ENCODE peak calls at places on chromosomes 12 and 14, in eight cellular contexts. P is GM12891, E is anterior cingulate cortex, H is brain microvascular endothelial cell, V is NCI-H748 treated with DMSO at 0.1 percent for 48 hours, O is T-helper 2 cell, C is prostate gland, M is adrenal gland. L is an unnamed sample.

GRCh38 chr12:112486361-112486760 is 67.6 kb downstream of the PTPN11 start:
- DNase-seq in P (no peak), E (no peak), H (no peak), V (no peak), O (no peak), C (no peak), M (no peak), L (no peak)

GRCh38 chr14:74583689-74584434 is 28.2 kb downstream of the LTBP2 start:
- DNase-seq in P (no peak), E (no peak), H (peak; percentile 70), V (no peak), O (no peak), C (no peak), M (no peak), L (no peak)

GRCh38 chr12:64679487-64679983 is 69.2 kb downstream of the RASSF3 start:
- DNase-seq in P (no peak), E (peak; percentile 39), H (peak; percentile 73), V (peak; percentile 89), O (peak; percentile 73), C (peak; percentile 74), M (peak; percentile 82), L (no peak)

GRCh38 chr12:106094304-106094703 is 44.5 kb downstream of the NUAK1 start:
- DNase-seq in P (no peak), E (peak; percentile 43), H (no peak), V (no peak), O (no peak), C (no peak), M (no peak), L (no peak)

GRCh38 chr12:93502802-93503623 is 35.7 kb downstream of the MRPL42 start:
- DNase-seq in P (no peak), E (no peak), H (peak; percentile 29), V (peak; percentile 8), O (peak; percentile 34), C (peak; percentile 36), M (peak; percentile 62), L (peak; percentile 9)

GRCh38 chr14:67762051-67762450 is 54.3 kb downstream of the ZFYVE26 start:
- DNase-seq in P (no peak), E (no peak), H (no peak), V (no peak), O (no peak), C (no peak), M (no peak), L (peak; percentile 26)

GRCh38 chr12:6735448-6736191 is 11.8 kb downstream of the COPS7A start:
- DNase-seq in P (peak; percentile 48), E (peak; percentile 24), H (peak; percentile 62), V (peak; percentile 26), O (no peak), C (peak; percentile 88), M (peak; percentile 82), L (no peak)

GRCh38 chr12:57483466-57483865 is 3.8 kb upstream of the ARHGAP9 start:
- DNase-seq in P (no peak), E (no peak), H (peak; percentile 31), V (no peak), O (no peak), C (no peak), M (no peak), L (no peak)

GRCh38 chr12:101414533-101415119 is 7.1 kb upstream of the ARL1 start:
- DNase-seq in P (no peak), E (no peak), H (peak; percentile 57), V (peak; percentile 28), O (no peak), C (peak; percentile 46), M (peak; percentile 66), L (no peak)

GRCh38 chr14:68137704-68138619 is 318.4 kb downstream of the RAD51B start:
- DNase-seq in P (no peak), E (peak; percentile 31), H (peak; percentile 99), V (no peak), O (no peak), C (no peak), M (peak; percentile 57), L (no peak)

L was measured in CMK.